ENCODE peak calls at places on chromosomes 11 and 22, in eight cellular contexts. X is HuH-7.5; M is left ventricle myocardium inferior; I is hypothalamus; H is GM12892; K is suprapubic skin; L is WTC11; P is effector CD4-positive, alpha-beta T cell. O is an unnamed sample.

GRCh38 chr11:17578296-17578695 is 31.2 kb downstream of the OTOG start:
- DNase-seq in X (no peak), M (no peak), I (no peak), H (no peak), K (no peak), L (peak), P (no peak), O (no peak)

GRCh38 chr11:63017306-63017974 is 1.8 kb upstream of the SLC22A8 start:
- DNase-seq in X (no peak), M (no peak), I (no peak), H (no peak), K (no peak), L (no peak), P (no peak), O (no peak)

GRCh38 chr11:27291302-27291889 is 71.6 kb downstream of the CCDC34 start:
- DNase-seq in X (no peak), M (no peak), I (no peak), H (no peak), K (no peak), L (peak), P (no peak), O (no peak)

GRCh38 chr22:45125198-45125597 is 38.5 kb upstream of the NUP50 start:
- DNase-seq in X (no peak), M (no peak), I (peak), H (no peak), K (no peak), L (no peak), P (no peak), O (no peak)

GRCh38 chr11:44505591-44506054 is 59.8 kb upstream of the CD82 start:
- DNase-seq in X (no peak), M (no peak), I (no peak), H (no peak), K (no peak), L (no peak), P (no peak), O (no peak)

GRCh38 chr22:45842141-45842831 is 134.7 kb downstream of the WNT7B start:
- DNase-seq in X (no peak), M (no peak), I (no peak), H (no peak), K (no peak), L (no peak), P (no peak), O (no peak)

GRCh38 chr22:17043521-17043920 is 35.5 kb upstream of the GAB4 start:
- DNase-seq in X (no peak), M (no peak), I (no peak), H (no peak), K (no peak), L (no peak), P (no peak), O (no peak)

GRCh38 chr22:40213478-40213877 is 35.8 kb downstream of the TNRC6B start:
- DNase-seq in X (no peak), M (no peak), I (no peak), H (no peak), K (peak), L (no peak), P (no peak), O (no peak)

GRCh38 chr22:48889887-48890692 is 937.6 kb downstream of the BRD1 start:
- DNase-seq in X (no peak), M (peak), I (no peak), H (no peak), K (peak), L (no peak), P (no peak), O (no peak)

GRCh38 chr11:106961048-106961447 is 57.2 kb downstream of the GUCY1A2 start:
- DNase-seq in X (no peak), M (no peak), I (no peak), H (no peak), K (no peak), L (no peak), P (no peak), O (no peak)

GRCh38 chr11:71251761-71252433 is 480 bp downstream of the SHANK2 start:
- DNase-seq in X (peak), M (no peak), I (no peak), H (no peak), K (peak), L (peak), P (no peak), O (no peak)

GRCh38 chr11:108241370-108242037 is 18.6 kb downstream of the ATM start:
- DNase-seq in X (no peak), M (no peak), I (no peak), H (no peak), K (no peak), L (no peak), P (no peak), O (peak)

GRCh38 chr22:37284807-37285355 is 2.6 kb downstream of the CYTH4 start:
- DNase-seq in X (no peak), M (peak), I (peak), H (peak), K (no peak), L (no peak), P (peak), O (no peak)

GRCh38 chr11:134727204-134727603 is 315.2 kb upstream of the B3GAT1 start:
- DNase-seq in X (no peak), M (no peak), I (no peak), H (no peak), K (no peak), L (no peak), P (no peak), O (no peak)

O was measured in stimulated activated CD4-positive, alpha-beta T cell treated with anti-CD3 and anti-CD28 coated beads, Interleukin-15, amount 100 ng/mL, for 48 hours.